ENCODE peak calls at places on chromosomes 6 and 20, in seven cellular contexts. F is DMS79 treated with DMSO at 0.1 percent for 48 hours; Y is stimulated activated CD8-positive, alpha-beta memory T cell treated with anti-CD3 and anti-CD28 coated beads, Interleukin-2, amount 100 ng/mL, for 48 hours; W is breast epithelium; S is cardiac muscle cell; L is cardiac fibroblast; N is fibroblast of lung. H is an unnamed sample.

GRCh38 chr6:17394192-17394611 is 807 bp downstream of the CAP2 start:
- DNase-seq in F (peak), Y (no peak), W (peak), S (peak), L (peak), N (peak), H (peak)

GRCh38 chr6:71545905-71546304 is 257.3 kb downstream of the OGFRL1 start:
- DNase-seq in F (no peak), Y (no peak), W (no peak), S (no peak), L (no peak), N (no peak), H (no peak)

GRCh38 chr20:48066256-48066655 is 281.0 kb upstream of the SULF2 start:
- DNase-seq in F (no peak), Y (no peak), W (no peak), S (peak), L (peak), N (peak), H (no peak)

GRCh38 chr20:9514461-9515210 is at the start of gene LAMP5:
- DNase-seq in F (no peak), Y (no peak), W (no peak), S (peak), L (peak), N (peak), H (peak)

GRCh38 chr6:137893726-137894125 is 26.7 kb downstream of the TNFAIP3 start:
- DNase-seq in F (no peak), Y (no peak), W (no peak), S (no peak), L (no peak), N (no peak), H (peak)

GRCh38 chr20:47352332-47353223 is 3.9 kb downstream of the ZMYND8 start:
- DNase-seq in F (peak), Y (no peak), W (no peak), S (peak), L (peak), N (no peak), H (no peak)

GRCh38 chr6:22825210-22825609 is 255.8 kb downstream of the HDGFL1 start:
- DNase-seq in F (no peak), Y (no peak), W (no peak), S (no peak), L (no peak), N (no peak), H (no peak)

GRCh38 chr6:37693546-37694250 is 4.0 kb downstream of the MDGA1 start:
- DNase-seq in F (no peak), Y (no peak), W (no peak), S (no peak), L (no peak), N (no peak), H (no peak)

GRCh38 chr6:140602431-140602836 is 1228.0 kb upstream of the CITED2 start:
- DNase-seq in F (no peak), Y (no peak), W (no peak), S (no peak), L (no peak), N (no peak), H (no peak)

GRCh38 chr6:37061157-37061804 is 55.8 kb downstream of the FGD2 start:
- DNase-seq in F (no peak), Y (no peak), W (no peak), S (no peak), L (no peak), N (no peak), H (no peak)

GRCh38 chr20:50628326-50628725 is 63.0 kb downstream of the RIPOR3 start:
- DNase-seq in F (peak), Y (no peak), W (no peak), S (no peak), L (no peak), N (no peak), H (no peak)

GRCh38 chr20:60269571-60270162 is 311.4 kb downstream of the CDH26 start:
- DNase-seq in F (peak), Y (no peak), W (no peak), S (no peak), L (no peak), N (no peak), H (no peak)

GRCh38 chr6:106807946-106808611 is 166.4 kb downstream of the CD24 start:
- DNase-seq in F (no peak), Y (no peak), W (no peak), S (no peak), L (no peak), N (no peak), H (no peak)

GRCh38 chr6:90271831-90272230 is 24.8 kb downstream of the BACH2 start:
- DNase-seq in F (no peak), Y (no peak), W (no peak), S (no peak), L (no peak), N (no peak), H (no peak)

GRCh38 chr6:166627875-166628849 is 1.1 kb upstream of the RPS6KA2 start:
- DNase-seq in F (peak), Y (no peak), W (peak), S (peak), L (peak), N (peak), H (peak)

GRCh38 chr20:46013826-46014516 is 5.3 kb downstream of the MMP9 start:
- DNase-seq in F (peak), Y (peak), W (no peak), S (peak), L (peak), N (peak), H (peak)

GRCh38 chr20:48846516-48847492 is 19.0 kb upstream of the PREX1 start:
- DNase-seq in F (no peak), Y (peak), W (no peak), S (peak), L (peak), N (no peak), H (no peak)

GRCh38 chr20:1569417-1569861 is 11.9 kb upstream of the SIRPD start:
- DNase-seq in F (no peak), Y (no peak), W (no peak), S (peak), L (no peak), N (no peak), H (peak)

GRCh38 chr6:135331002-135331401 is 149.9 kb downstream of the MYB start:
- DNase-seq in F (no peak), Y (no peak), W (no peak), S (peak), L (peak), N (no peak), H (peak)

GRCh38 chr20:41095110-41095969 is 42.0 kb upstream of the PLCG1 start:
- DNase-seq in F (peak), Y (peak), W (no peak), S (peak), L (peak), N (peak), H (peak)

GRCh38 chr20:59159091-59159821 is 4.4 kb upstream of the ZNF831 start:
- DNase-seq in F (no peak), Y (no peak), W (no peak), S (no peak), L (no peak), N (no peak), H (no peak)

GRCh38 chr6:74899416-74899815 is 306.4 kb downstream of the COL12A1 start:
- DNase-seq in F (no peak), Y (no peak), W (no peak), S (peak), L (peak), N (peak), H (no peak)

GRCh38 chr6:25558155-25558817 is 93.7 kb upstream of the SCGN start:
- DNase-seq in F (no peak), Y (no peak), W (no peak), S (no peak), L (no peak), N (no peak), H (no peak)

GRCh38 chr20:2799271-2799670 is 1.2 kb downstream of the CPXM1 start:
- DNase-seq in F (peak), Y (no peak), W (no peak), S (no peak), L (no peak), N (no peak), H (no peak)